ENCODE peak calls at places on chromosomes 2 and 18, in seven cellular contexts. Y, K, V, R, J, W and T are unnamed samples.

GRCh38 chr2:99084256-99084655 is 57.3 kb upstream of the C2orf15 start:
- DNase-seq in Y (no peak), J (no peak), W (no peak), K (no peak), V (no peak), R (no peak), T (no peak)

GRCh38 chr2:198134287-198134955 is 330.0 kb downstream of the PLCL1 start:
- DNase-seq in R (no peak), V (peak; percentile 4), J (no peak), W (no peak), K (no peak), Y (no peak), T (no peak)

GRCh38 chr2:120473522-120474271 is 127.8 kb downstream of the INHBB start:
- DNase-seq in R (no peak), K (no peak), J (no peak), Y (no peak), W (no peak), V (no peak), T (no peak)

GRCh38 chr2:223626713-223627112 is 24.6 kb upstream of the SCG2 start:
- DNase-seq in R (peak; percentile 22), Y (no peak), J (no peak), K (no peak), V (peak; percentile 65), W (no peak), T (no peak)

GRCh38 chr18:44096016-44096415 is 584.7 kb upstream of the SETBP1 start:
- DNase-seq in K (no peak), J (no peak), R (no peak), Y (no peak), V (peak; percentile 7), W (no peak), T (no peak)

GRCh38 chr18:5393779-5394178 is 98.3 kb upstream of the ZBTB14 start:
- DNase-seq in V (peak; percentile 68), K (no peak), J (no peak), Y (no peak), R (no peak), W (no peak), T (no peak)

GRCh38 chr18:61256291-61256690 is 76.9 kb upstream of the CDH20 start:
- DNase-seq in R (no peak), J (no peak), W (no peak), K (no peak), V (no peak), Y (no peak), T (no peak)

GRCh38 chr18:63128242-63128967 is 191.2 kb downstream of the BCL2 start:
- DNase-seq in R (no peak), J (no peak), K (no peak), V (no peak), Y (no peak), W (no peak), T (no peak)

GRCh38 chr2:96203130-96204028 is 5.2 kb downstream of the STARD7 start:
- DNase-seq in Y (no peak), W (no peak), K (no peak), V (no peak), J (no peak), R (no peak), T (no peak)

GRCh38 chr2:25810428-25810827 is 67.9 kb downstream of the ASXL2 start:
- DNase-seq in Y (no peak), V (no peak), R (no peak), J (no peak), W (no peak), K (no peak), T (no peak)

GRCh38 chr2:105754011-105754410 is 9.3 kb downstream of the NCK2 start:
- DNase-seq in J (no peak), K (no peak), W (no peak), Y (no peak), R (no peak), V (no peak), T (no peak)

GRCh38 chr18:68667121-68667520 is 47.8 kb downstream of the TMX3 start:
- DNase-seq in Y (no peak), J (no peak), W (no peak), V (peak; percentile 35), R (no peak), K (no peak), T (no peak)

GRCh38 chr18:80166240-80166639 is 57.2 kb downstream of the ADNP2 start:
- DNase-seq in V (no peak), Y (no peak), W (no peak), J (no peak), R (no peak), K (no peak), T (no peak)

GRCh38 chr2:180394305-180394704 is 387.2 kb upstream of the CWC22 start:
- DNase-seq in W (no peak), V (peak; percentile 5), J (no peak), K (no peak), Y (no peak), R (no peak), T (no peak)

GRCh38 chr2:36482576-36483214 is 115.3 kb downstream of the FEZ2 start:
- DNase-seq in Y (no peak), W (no peak), J (no peak), R (no peak), K (no peak), V (peak; percentile 67), T (peak; percentile 73)

GRCh38 chr18:59547691-59548182 is 149.5 kb downstream of the CCBE1 start:
- DNase-seq in V (peak; percentile 93), R (peak; percentile 45), J (no peak), W (no peak), K (no peak), Y (no peak), T (no peak)

GRCh38 chr2:33372940-33373553 is 103.4 kb upstream of the RASGRP3 start:
- DNase-seq in Y (no peak), V (peak; percentile 45), K (peak; percentile 24), J (no peak), W (no peak), R (no peak), T (no peak)

GRCh38 chr2:42138163-42139016 is 30.8 kb upstream of the EML4 start:
- DNase-seq in W (no peak), K (no peak), Y (peak; percentile 95), R (peak; percentile 96), V (peak; percentile 96), J (no peak), T (no peak)

GRCh38 chr2:179272406-179273192 is 8.0 kb upstream of the SESTD1 start:
- DNase-seq in R (peak; percentile 44), W (no peak), J (no peak), Y (no peak), K (no peak), V (peak; percentile 92), T (no peak)

GRCh38 chr2:690799-691198 is 13.6 kb upstream of the TMEM18 start:
- DNase-seq in W (no peak), Y (no peak), R (no peak), K (no peak), V (no peak), J (no peak), T (no peak)

GRCh38 chr18:4236940-4237686 is 218.0 kb downstream of the DLGAP1 start:
- DNase-seq in R (no peak), J (no peak), W (no peak), V (no peak), Y (no peak), K (no peak), T (no peak)
- TF ChIP-seq CTCF in R (no peak), J (no peak), W (no peak), V (no peak), Y (no peak), K (no peak), T (no peak)

DNA sequence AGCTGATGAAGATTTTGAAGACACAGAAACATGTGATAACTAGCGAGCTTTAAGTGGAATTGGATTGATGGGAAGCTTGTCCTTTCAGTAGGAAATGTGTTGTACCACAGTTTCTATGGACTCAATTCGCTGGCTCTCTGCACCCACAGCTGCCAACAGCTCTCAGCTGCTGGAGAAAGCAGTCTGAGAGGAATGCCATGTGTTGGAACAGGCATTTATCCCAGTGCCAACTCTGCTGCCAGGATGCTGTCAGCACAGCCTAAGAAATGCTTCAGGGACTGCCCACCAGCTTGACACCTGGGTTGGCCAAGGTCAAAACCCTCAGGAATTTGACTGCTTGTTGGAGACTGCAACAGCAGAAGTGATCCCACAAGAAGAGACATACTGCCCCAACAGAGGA is 193.0 kb upstream of the THSD7B start:
- DNase-seq in V (no peak), R (no peak), W (peak; percentile 73), J (no peak), Y (no peak), K (no peak), T (no peak)
- TF ChIP-seq CTCF in V (no peak), R (no peak), W (no peak), J (no peak), Y (no peak), K (no peak), T (no peak)

GRCh38 chr2:85741811-85742507 is 11.8 kb upstream of the ATOH8 start:
- DNase-seq in Y (peak; percentile 59), K (no peak), V (peak; percentile 89), W (peak; percentile 63), J (no peak), R (peak; percentile 91), T (no peak)
- TF ChIP-seq CTCF in Y (no peak), K (no peak), V (no peak), W (no peak), J (no peak), R (no peak), T (no peak)

DNA sequence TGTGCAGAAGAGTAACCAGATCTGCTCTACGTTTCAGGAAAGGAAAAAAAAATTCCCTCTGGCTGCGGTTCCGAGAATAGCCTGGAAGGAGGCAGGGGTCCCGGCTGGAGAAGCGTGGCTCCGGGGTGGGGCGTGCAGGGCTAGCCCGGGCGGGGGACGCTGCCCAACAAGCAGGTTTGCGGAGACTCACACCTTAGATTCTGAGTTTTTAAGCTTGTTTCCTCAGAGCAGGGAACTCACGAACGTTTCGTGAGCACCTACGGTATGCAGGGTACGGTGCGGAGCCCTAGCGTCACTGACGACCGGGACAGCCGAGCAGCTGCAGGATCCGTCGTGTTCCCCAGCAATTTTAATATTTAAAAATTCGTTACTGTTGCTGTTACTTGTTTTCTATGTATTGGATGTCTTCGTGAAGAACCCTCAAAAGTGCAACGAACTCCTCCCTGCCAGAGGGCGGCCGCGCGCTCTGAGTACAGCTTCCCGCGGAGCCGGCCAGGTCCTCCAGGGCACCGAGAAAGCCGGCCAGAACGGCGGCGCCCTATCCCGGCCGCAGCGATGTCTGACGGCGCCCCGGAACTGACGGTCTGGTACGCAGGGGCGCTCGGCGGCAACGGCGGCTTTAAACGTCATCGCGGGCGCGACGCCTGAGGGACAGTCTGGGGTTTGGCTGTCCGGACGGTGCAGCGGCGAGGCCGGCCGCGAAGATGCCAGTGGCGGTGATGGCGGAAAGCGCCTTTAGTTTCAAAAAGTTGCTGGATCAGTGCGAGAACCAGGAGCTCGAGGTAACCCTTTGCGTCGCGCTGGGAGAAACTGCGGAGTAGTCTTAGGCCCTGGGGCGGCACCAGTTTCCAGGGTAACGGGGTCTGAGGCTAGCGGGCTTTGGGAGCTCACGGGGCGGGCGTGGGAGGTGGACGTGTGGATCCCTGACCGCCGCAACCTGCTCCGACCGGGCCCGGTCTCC is at the start of gene COPS8:
- DNase-seq in V (peak; percentile 91), J (peak; percentile 66), K (peak; percentile 93), W (peak; percentile 96), R (peak; percentile 71), Y (peak; percentile 71), T (peak; percentile 89)
- TF ChIP-seq CTCF in V (peak; percentile 15), J (no peak), K (no peak), W (peak; percentile 43), R (peak; percentile 21), Y (no peak), T (no peak)